ENCODE peak calls at places on chromosome 1, in ten cellular contexts. H is naive B cell; M is CD8-positive, alpha-beta T cell; P is HTR-8/SVneo; R is activated CD8-positive, alpha-beta memory T cell treated with anti-CD3 and anti-CD28 coated beads for 4 hours; S is prostate gland; A is stimulated activated CD8-positive, alpha-beta memory T cell treated with anti-CD3 and anti-CD28 coated beads, Interleukin-7, amount 100 ng/mL, for 24 hours; B is naive thymus-derived CD8-positive, alpha-beta T cell; K is non-pigmented ciliary epithelial cell; T is heart right ventricle. W is an unnamed sample.

GRCh38 chr1:245996806-245997205 is 510.3 kb downstream of the SMYD3 start:
- DNase-seq in H (no peak), A (no peak), B (no peak), R (no peak), S (no peak), K (no peak), T (no peak), P (no peak), M (no peak), W (no peak)

GRCh38 chr1:53165408-53165961 is 23.0 kb upstream of the SLC1A7 start:
- DNase-seq in R (no peak), K (no peak), A (no peak), H (no peak), P (no peak), B (no peak), M (no peak), T (no peak), S (no peak), W (no peak)

GRCh38 chr1:7313081-7313546 is 458.0 kb upstream of the VAMP3 start:
- DNase-seq in A (no peak), K (no peak), B (no peak), M (no peak), S (no peak), P (no peak), T (no peak), H (no peak), R (no peak), W (no peak)

GRCh38 chr1:89022167-89022959 is at the start of gene GBP3:
- DNase-seq in M (peak; percentile 14), K (peak; percentile 44), S (no peak), P (peak; percentile 29), B (peak; percentile 46), A (no peak), T (no peak), R (no peak), H (peak; percentile 29), W (peak; percentile 85)

GRCh38 chr1:215228193-215228592 is 145.7 kb downstream of the KCNK2 start:
- DNase-seq in T (no peak), K (no peak), S (no peak), M (no peak), B (no peak), H (no peak), A (no peak), P (no peak), R (no peak), W (no peak)

GRCh38 chr1:9700340-9700739 is 48.8 kb downstream of the PIK3CD start:
- DNase-seq in T (no peak), H (no peak), K (peak; percentile 63), B (no peak), P (peak; percentile 61), S (no peak), A (no peak), R (no peak), M (no peak), W (peak; percentile 96)

GRCh38 chr1:214461305-214461704 is 90.1 kb downstream of the PTPN14 start:
- DNase-seq in P (no peak), A (no peak), T (no peak), K (no peak), H (no peak), B (no peak), S (no peak), R (no peak), M (no peak), W (no peak)

GRCh38 chr1:185679220-185679619 is 55.0 kb upstream of the HMCN1 start:
- DNase-seq in S (peak; percentile 21), T (no peak), H (no peak), R (no peak), A (no peak), B (no peak), K (no peak), M (no peak), P (no peak), W (no peak)

GRCh38 chr1:24957808-24958752 is 28.0 kb upstream of the RUNX3 start:
- DNase-seq in H (no peak), K (no peak), P (no peak), S (no peak), R (no peak), B (no peak), M (no peak), T (no peak), A (no peak), W (no peak)